ENCODE peak calls at places on chromosomes 1 and 21, in eight cellular contexts. T, J, E, H, Q, M, Z and A are unnamed samples.

GRCh38 chr21:14086553-14086952 is 124.2 kb downstream of the LIPI start:
- DNase-seq in T (no peak), J (no peak), E (no peak), H (no peak), Q (no peak), M (no peak), Z (no peak), A (no peak)

GRCh38 chr1:188769936-188770335 is 1707.7 kb downstream of the BRINP3 start:
- DNase-seq in T (no peak), J (no peak), E (no peak), H (no peak), Q (no peak), M (no peak), Z (no peak), A (no peak)

GRCh38 chr1:164092603-164093353 is 466.2 kb upstream of the PBX1 start:
- DNase-seq in T (no peak), J (peak; percentile 39), E (no peak), H (no peak), Q (no peak), M (peak; percentile 8), Z (peak; percentile 15), A (no peak)

GRCh38 chr1:222195857-222196256 is 352.0 kb downstream of the HHIPL2 start:
- DNase-seq in T (no peak), J (no peak), E (no peak), H (no peak), Q (no peak), M (no peak), Z (no peak), A (no peak)

GRCh38 chr1:77688939-77689338 is 6.5 kb upstream of the ZZZ3 start:
- DNase-seq in T (no peak), J (no peak), E (no peak), H (no peak), Q (no peak), M (no peak), Z (no peak), A (no peak)

GRCh38 chr1:80893140-80893539 is 907.6 kb upstream of the ADGRL2 start:
- DNase-seq in T (no peak), J (no peak), E (no peak), H (no peak), Q (no peak), M (no peak), Z (peak; percentile 35), A (no peak)

GRCh38 chr1:244254467-244254866 is 197.2 kb downstream of the ADSS2 start:
- DNase-seq in T (no peak), J (peak; percentile 76), E (no peak), H (peak; percentile 24), Q (no peak), M (no peak), Z (no peak), A (no peak)

GRCh38 chr1:167482184-167482583 is 36.1 kb downstream of the CD247 start:
- DNase-seq in T (no peak), J (no peak), E (no peak), H (no peak), Q (no peak), M (no peak), Z (no peak), A (peak; percentile 26)

GRCh38 chr1:184632415-184633175 is 122.1 kb downstream of the EDEM3 start:
- DNase-seq in T (no peak), J (no peak), E (no peak), H (no peak), Q (no peak), M (no peak), Z (no peak), A (no peak)

GRCh38 chr1:3593334-3593733 is 18.0 kb downstream of the MEGF6 start:
- DNase-seq in T (no peak), J (no peak), E (no peak), H (no peak), Q (no peak), M (no peak), Z (no peak), A (no peak)

GRCh38 chr21:41834926-41835663 is 44.0 kb downstream of the PRDM15 start:
- DNase-seq in T (no peak), J (no peak), E (no peak), H (no peak), Q (no peak), M (no peak), Z (no peak), A (no peak)

GRCh38 chr1:21295059-21295401 is 4.8 kb upstream of the ECE1 start:
- DNase-seq in T (no peak), J (peak; percentile 11), E (peak; percentile 75), H (no peak), Q (no peak), M (no peak), Z (peak; percentile 80), A (no peak)

GRCh38 chr1:77513839-77514763 is 168.4 kb downstream of the ZZZ3 start:
- DNase-seq in T (peak; percentile 63), J (peak; percentile 54), E (no peak), H (peak; percentile 78), Q (no peak), M (no peak), Z (peak; percentile 79), A (no peak)

GRCh38 chr1:35935436-35935835 is 4.5 kb downstream of the AGO3 start:
- DNase-seq in T (no peak), J (no peak), E (no peak), H (no peak), Q (no peak), M (no peak), Z (no peak), A (no peak)

GRCh38 chr1:244863491-244864252 is 671 bp downstream of the HNRNPU start:
- DNase-seq in T (no peak), J (peak; percentile 81), E (peak; percentile 8), H (no peak), Q (no peak), M (no peak), Z (peak; percentile 8), A (peak; percentile 91)

GRCh38 chr1:9900142-9901043 is 9.7 kb downstream of the CTNNBIP1 start:
- DNase-seq in T (no peak), J (peak; percentile 85), E (no peak), H (peak; percentile 73), Q (no peak), M (no peak), Z (no peak), A (peak; percentile 97)

GRCh38 chr1:245363821-245364220 is 209.0 kb downstream of the KIF26B start:
- DNase-seq in T (no peak), J (no peak), E (no peak), H (no peak), Q (no peak), M (no peak), Z (no peak), A (no peak)

GRCh38 chr1:205354259-205354904 is 2.3 kb downstream of the KLHDC8A start:
- DNase-seq in T (no peak), J (peak; percentile 68), E (peak; percentile 30), H (peak; percentile 77), Q (peak; percentile 64), M (peak; percentile 69), Z (peak; percentile 80), A (peak; percentile 51)

GRCh38 chr1:230205719-230206198 is 138.7 kb downstream of the GALNT2 start:
- DNase-seq in T (peak; percentile 46), J (no peak), E (no peak), H (no peak), Q (no peak), M (no peak), Z (peak; percentile 16), A (peak; percentile 74)

GRCh38 chr1:5973771-5974170 is 18.5 kb downstream of the NPHP4 start:
- DNase-seq in T (no peak), J (no peak), E (no peak), H (peak; percentile 83), Q (no peak), M (no peak), Z (no peak), A (peak; percentile 14)

GRCh38 chr1:167777253-167777618 is 55.5 kb downstream of the MPZL1 start:
- DNase-seq in T (no peak), J (no peak), E (no peak), H (no peak), Q (no peak), M (no peak), Z (no peak), A (no peak)

GRCh38 chr1:32997381-32997891 is 32.8 kb upstream of the RNF19B start:
- DNase-seq in T (no peak), J (no peak), E (peak; percentile 72), H (no peak), Q (no peak), M (no peak), Z (peak; percentile 92), A (no peak)

GRCh38 chr21:33040215-33040614 is 14.5 kb downstream of the OLIG2 start:
- DNase-seq in T (no peak), J (no peak), E (no peak), H (no peak), Q (no peak), M (no peak), Z (no peak), A (no peak)

GRCh38 chr1:70190180-70190579 is 15.2 kb downstream of the LRRC40 start:
- DNase-seq in T (no peak), J (no peak), E (no peak), H (no peak), Q (no peak), M (no peak), Z (no peak), A (no peak)